ENCODE peak calls at places on chromosome 13, in nine cellular contexts. Y is activated effector memory CD4-positive, alpha-beta T cell treated with anti-CD3 and anti-CD28 coated beads, Interleukin-2, amount 50 U/mL, for 16 hours; E is activated T-helper 9 cell treated with anti-CD3 and anti-CD28 coated beads, Interleukin-2, amount 50 U/mL, for 16 hours; Z is amygdala; N is GM03348; W is cerebellar cortex; G is M059J; B is amniotic epithelial cell; H is T1000. L is an unnamed sample.

GRCh38 chr13:48909088-48909389 is 66.7 kb upstream of the FNDC3A start:
- DNase-seq in Y (no peak), E (no peak), Z (no peak), N (no peak), W (peak; percentile 0), G (no peak), B (no peak), H (no peak), L (peak; percentile 90)

GRCh38 chr13:60591348-60591747 is 194.3 kb downstream of the TDRD3 start:
- DNase-seq in Y (no peak), E (no peak), Z (no peak), N (peak; percentile 79), W (no peak), G (peak; percentile 91), B (no peak), H (peak; percentile 3), L (no peak)

GRCh38 chr13:26695891-26696311 is 64.7 kb downstream of the GPR12 start:
- DNase-seq in Y (no peak), E (no peak), Z (no peak), N (no peak), W (peak; percentile 17), G (no peak), B (no peak), H (no peak), L (no peak)

GRCh38 chr13:61774903-61775302 is 359.3 kb upstream of the PCDH20 start:
- DNase-seq in Y (no peak), E (no peak), Z (no peak), N (no peak), W (no peak), G (no peak), B (no peak), H (no peak), L (no peak)

GRCh38 chr13:95201814-95202521 is 99.3 kb downstream of the ABCC4 start:
- DNase-seq in Y (no peak), E (no peak), Z (no peak), N (no peak), W (no peak), G (no peak), B (peak; percentile 48), H (no peak), L (no peak)

GRCh38 chr13:47897411-47898050 is 103.5 kb downstream of the SUCLA2 start:
- DNase-seq in Y (no peak), E (no peak), Z (no peak), N (peak; percentile 47), W (peak; percentile 77), G (peak; percentile 74), B (peak; percentile 46), H (no peak), L (no peak)

GRCh38 chr13:63882052-63882451 is 2466.4 kb upstream of the PCDH20 start:
- DNase-seq in Y (no peak), E (no peak), Z (no peak), N (no peak), W (no peak), G (no peak), B (no peak), H (no peak), L (no peak)

GRCh38 chr13:39538826-39539555 is 64.0 kb downstream of the LHFPL6 start:
- DNase-seq in Y (no peak), E (no peak), Z (no peak), N (no peak), W (peak; percentile 73), G (peak; percentile 71), B (no peak), H (no peak), L (no peak)

GRCh38 chr13:38417727-38418126 is 68.1 kb downstream of the UFM1 start:
- DNase-seq in Y (no peak), E (no peak), Z (no peak), N (peak; percentile 10), W (no peak), G (peak; percentile 36), B (no peak), H (no peak), L (no peak)

GRCh38 chr13:35700661-35701060 is 224.2 kb upstream of the MAB21L1 start:
- DNase-seq in Y (no peak), E (no peak), Z (no peak), N (peak; percentile 80), W (no peak), G (peak; percentile 52), B (no peak), H (no peak), L (no peak)

L was measured in prostate gland.